ENCODE peak calls at places on chromosomes 16 and 17, in ten cellular contexts. One of them, this sample, is unnamed.

GRCh38 chr16:54194008-54194731 is 92.4 kb downstream of the IRX3 start:
- DNase-seq in foreskin fibroblast: peak
- DNase-seq in transverse colon: peak
- DNase-seq in A549: no peak
- DNase-seq in PC-9: peak
- DNase-seq in tibial nerve: peak
- DNase-seq in epithelial cell of esophagus: peak
- DNase-seq in ovary: peak
- DNase-seq in lower leg skin: peak
- DNase-seq in GM12865: no peak
- DNase-seq in this sample: peak

GRCh38 chr16:80404847-80405246 is 135.9 kb upstream of the DYNLRB2 start:
- DNase-seq in transverse colon: no peak
- DNase-seq in ovary: no peak
- DNase-seq in PC-9: no peak
- DNase-seq in lower leg skin: no peak
- DNase-seq in GM12865: no peak
- DNase-seq in foreskin fibroblast: no peak
- DNase-seq in epithelial cell of esophagus: no peak
- DNase-seq in tibial nerve: no peak
- DNase-seq in A549: no peak
- DNase-seq in this sample: no peak

GRCh38 chr16:14436410-14436955 is 193.6 kb downstream of the PARN start:
- DNase-seq in transverse colon: no peak
- DNase-seq in epithelial cell of esophagus: no peak
- DNase-seq in tibial nerve: no peak
- DNase-seq in GM12865: no peak
- DNase-seq in lower leg skin: no peak
- DNase-seq in PC-9: no peak
- DNase-seq in ovary: no peak
- DNase-seq in A549: no peak
- DNase-seq in foreskin fibroblast: no peak
- DNase-seq in this sample: no peak

GRCh38 chr17:40139566-40140058 is 725 bp upstream of the CASC3 start:
- DNase-seq in tibial nerve: no peak
- DNase-seq in epithelial cell of esophagus: no peak
- DNase-seq in lower leg skin: no peak
- DNase-seq in A549: no peak
- DNase-seq in foreskin fibroblast: no peak
- DNase-seq in GM12865: no peak
- DNase-seq in ovary: peak
- DNase-seq in PC-9: no peak
- DNase-seq in transverse colon: peak
- DNase-seq in this sample: no peak

GRCh38 chr17:59607817-59608403 is 11.8 kb upstream of the CLTC start:
- DNase-seq in transverse colon: no peak
- DNase-seq in lower leg skin: no peak
- DNase-seq in ovary: no peak
- DNase-seq in foreskin fibroblast: no peak
- DNase-seq in GM12865: peak
- DNase-seq in tibial nerve: no peak
- DNase-seq in epithelial cell of esophagus: peak
- DNase-seq in A549: no peak
- DNase-seq in PC-9: no peak
- DNase-seq in this sample: peak

GRCh38 chr16:81817789-81818304 is 38.8 kb downstream of the PLCG2 start:
- DNase-seq in A549: no peak
- DNase-seq in tibial nerve: no peak
- DNase-seq in GM12865: peak
- DNase-seq in foreskin fibroblast: no peak
- DNase-seq in transverse colon: peak
- DNase-seq in ovary: no peak
- DNase-seq in epithelial cell of esophagus: no peak
- DNase-seq in lower leg skin: no peak
- DNase-seq in PC-9: no peak
- DNase-seq in this sample: peak

GRCh38 chr17:64028874-64029464 is 8.5 kb upstream of the ICAM2 start:
- DNase-seq in transverse colon: peak
- DNase-seq in epithelial cell of esophagus: peak
- DNase-seq in ovary: no peak
- DNase-seq in GM12865: peak
- DNase-seq in PC-9: peak
- DNase-seq in tibial nerve: peak
- DNase-seq in A549: peak
- DNase-seq in lower leg skin: peak
- DNase-seq in foreskin fibroblast: peak
- DNase-seq in this sample: peak

GRCh38 chr17:74712756-74713155 is at the start of gene CD300LF:
- DNase-seq in A549: no peak
- DNase-seq in ovary: no peak
- DNase-seq in GM12865: no peak
- DNase-seq in transverse colon: peak
- DNase-seq in PC-9: no peak
- DNase-seq in lower leg skin: no peak
- DNase-seq in tibial nerve: peak
- DNase-seq in foreskin fibroblast: no peak
- DNase-seq in epithelial cell of esophagus: no peak
- DNase-seq in this sample: peak

GRCh38 chr17:78044280-78044835 is 84.2 kb downstream of the TMC6 start:
- DNase-seq in GM12865: no peak
- DNase-seq in PC-9: no peak
- DNase-seq in epithelial cell of esophagus: peak
- DNase-seq in transverse colon: no peak
- DNase-seq in ovary: no peak
- DNase-seq in lower leg skin: no peak
- DNase-seq in A549: no peak
- DNase-seq in tibial nerve: no peak
- DNase-seq in foreskin fibroblast: peak
- DNase-seq in this sample: no peak

GRCh38 chr17:55161935-55162555 is 102.7 kb upstream of the HLF start:
- DNase-seq in A549: peak
- DNase-seq in transverse colon: no peak
- DNase-seq in lower leg skin: no peak
- DNase-seq in epithelial cell of esophagus: peak
- DNase-seq in foreskin fibroblast: peak
- DNase-seq in PC-9: no peak
- DNase-seq in ovary: no peak
- DNase-seq in tibial nerve: no peak
- DNase-seq in GM12865: no peak
- DNase-seq in this sample: no peak

GRCh38 chr16:75029854-75030253 is 31.0 kb downstream of the ZNRF1 start:
- DNase-seq in lower leg skin: no peak
- DNase-seq in tibial nerve: no peak
- DNase-seq in transverse colon: no peak
- DNase-seq in epithelial cell of esophagus: no peak
- DNase-seq in ovary: no peak
- DNase-seq in foreskin fibroblast: peak
- DNase-seq in PC-9: peak
- DNase-seq in GM12865: no peak
- DNase-seq in A549: no peak
- DNase-seq in this sample: no peak

GRCh38 chr16:87361916-87362619 is 21.5 kb downstream of the FBXO31 start:
- DNase-seq in PC-9: no peak
- DNase-seq in epithelial cell of esophagus: no peak
- DNase-seq in A549: no peak
- DNase-seq in tibial nerve: no peak
- DNase-seq in GM12865: no peak
- DNase-seq in transverse colon: no peak
- DNase-seq in ovary: no peak
- DNase-seq in foreskin fibroblast: no peak
- DNase-seq in lower leg skin: no peak
- DNase-seq in this sample: no peak

GRCh38 chr16:83458612-83459011 is 349.2 kb upstream of the HSBP1 start:
- DNase-seq in transverse colon: no peak
- DNase-seq in A549: no peak
- DNase-seq in PC-9: no peak
- DNase-seq in epithelial cell of esophagus: peak
- DNase-seq in GM12865: peak
- DNase-seq in lower leg skin: no peak
- DNase-seq in ovary: no peak
- DNase-seq in foreskin fibroblast: peak
- DNase-seq in tibial nerve: no peak
- DNase-seq in this sample: peak

GRCh38 chr16:4617880-4618279 is 3.2 kb upstream of the UBALD1 start:
- DNase-seq in PC-9: no peak
- DNase-seq in ovary: no peak
- DNase-seq in tibial nerve: no peak
- DNase-seq in GM12865: no peak
- DNase-seq in lower leg skin: no peak
- DNase-seq in transverse colon: no peak
- DNase-seq in foreskin fibroblast: no peak
- DNase-seq in A549: no peak
- DNase-seq in epithelial cell of esophagus: no peak
- DNase-seq in this sample: no peak

GRCh38 chr17:81527591-81528383 is at the start of gene FSCN2:
- DNase-seq in epithelial cell of esophagus: no peak
- DNase-seq in A549: no peak
- DNase-seq in tibial nerve: no peak
- DNase-seq in ovary: no peak
- DNase-seq in GM12865: no peak
- DNase-seq in PC-9: peak
- DNase-seq in lower leg skin: no peak
- DNase-seq in transverse colon: no peak
- DNase-seq in foreskin fibroblast: no peak
- DNase-seq in this sample: no peak

GRCh38 chr17:19569785-19570496 is 36.3 kb downstream of the SLC47A1 start:
- DNase-seq in transverse colon: peak
- DNase-seq in foreskin fibroblast: no peak
- DNase-seq in ovary: no peak
- DNase-seq in lower leg skin: no peak
- DNase-seq in tibial nerve: no peak
- DNase-seq in A549: no peak
- DNase-seq in epithelial cell of esophagus: peak
- DNase-seq in GM12865: no peak
- DNase-seq in PC-9: no peak
- DNase-seq in this sample: peak

GRCh38 chr17:7016886-7017826 is 4.7 kb downstream of the RNASEK start:
- DNase-seq in foreskin fibroblast: no peak
- DNase-seq in A549: no peak
- DNase-seq in lower leg skin: no peak
- DNase-seq in transverse colon: no peak
- DNase-seq in GM12865: no peak
- DNase-seq in ovary: no peak
- DNase-seq in epithelial cell of esophagus: no peak
- DNase-seq in PC-9: no peak
- DNase-seq in tibial nerve: no peak
- DNase-seq in this sample: no peak

GRCh38 chr17:7016406-7016805 is 4.0 kb downstream of the RNASEK start:
- DNase-seq in tibial nerve: no peak
- DNase-seq in foreskin fibroblast: no peak
- DNase-seq in ovary: no peak
- DNase-seq in lower leg skin: no peak
- DNase-seq in epithelial cell of esophagus: no peak
- DNase-seq in PC-9: no peak
- DNase-seq in A549: no peak
- DNase-seq in GM12865: no peak
- DNase-seq in transverse colon: no peak
- DNase-seq in this sample: no peak

GRCh38 chr17:7018331-7018964 is 4.4 kb upstream of the BCL6B start:
- DNase-seq in lower leg skin: peak
- DNase-seq in tibial nerve: peak
- DNase-seq in A549: no peak
- DNase-seq in epithelial cell of esophagus: no peak
- DNase-seq in transverse colon: peak
- DNase-seq in foreskin fibroblast: no peak
- DNase-seq in GM12865: no peak
- DNase-seq in ovary: peak
- DNase-seq in PC-9: no peak
- DNase-seq in this sample: no peak

GRCh38 chr17:7019406-7019805 is 3.4 kb upstream of the BCL6B start:
- DNase-seq in PC-9: no peak
- DNase-seq in tibial nerve: no peak
- DNase-seq in GM12865: no peak
- DNase-seq in epithelial cell of esophagus: no peak
- DNase-seq in ovary: peak
- DNase-seq in A549: no peak
- DNase-seq in foreskin fibroblast: no peak
- DNase-seq in transverse colon: no peak
- DNase-seq in lower leg skin: no peak
- DNase-seq in this sample: no peak

GRCh38 chr17:7017827-7018200 is 5.0 kb upstream of the BCL6B start:
- DNase-seq in tibial nerve: no peak
- DNase-seq in A549: no peak
- DNase-seq in PC-9: no peak
- DNase-seq in epithelial cell of esophagus: no peak
- DNase-seq in ovary: peak
- DNase-seq in GM12865: no peak
- DNase-seq in transverse colon: no peak
- DNase-seq in foreskin fibroblast: no peak
- DNase-seq in lower leg skin: peak
- DNase-seq in this sample: peak
- TF ChIP-seq CTCF in tibial nerve: no peak
- TF ChIP-seq CTCF in A549: no peak
- TF ChIP-seq CTCF in PC-9: no peak
- TF ChIP-seq CTCF in epithelial cell of esophagus: no peak
- TF ChIP-seq CTCF in ovary: no peak
- TF ChIP-seq CTCF in GM12865: no peak
- TF ChIP-seq CTCF in transverse colon: no peak
- TF ChIP-seq CTCF in foreskin fibroblast: no peak
- TF ChIP-seq CTCF in lower leg skin: no peak
- TF ChIP-seq CTCF in this sample: no peak

GRCh38 chr17:36942031-36942599 is 4.8 kb downstream of the LHX1 start:
- DNase-seq in transverse colon: no peak
- DNase-seq in lower leg skin: peak
- DNase-seq in foreskin fibroblast: no peak
- DNase-seq in ovary: no peak
- DNase-seq in GM12865: no peak
- DNase-seq in PC-9: no peak
- DNase-seq in epithelial cell of esophagus: no peak
- DNase-seq in A549: no peak
- DNase-seq in tibial nerve: no peak
- DNase-seq in this sample: no peak
- H3K4me3 ChIP-seq in transverse colon: no peak
- H3K4me3 ChIP-seq in lower leg skin: no peak
- H3K4me3 ChIP-seq in foreskin fibroblast: no peak
- H3K4me3 ChIP-seq in ovary: no peak
- H3K4me3 ChIP-seq in GM12865: peak
- H3K4me3 ChIP-seq in PC-9: no peak
- H3K4me3 ChIP-seq in epithelial cell of esophagus: no peak
- H3K4me3 ChIP-seq in A549: no peak
- H3K4me3 ChIP-seq in tibial nerve: no peak
- H3K4me3 ChIP-seq in this sample: no peak

GRCh38 chr17:53996131-53996530 is 173.4 kb downstream of the KIF2B start:
- DNase-seq in tibial nerve: no peak
- DNase-seq in foreskin fibroblast: no peak
- DNase-seq in A549: no peak
- DNase-seq in ovary: no peak
- DNase-seq in GM12865: no peak
- DNase-seq in transverse colon: no peak
- DNase-seq in lower leg skin: no peak
- DNase-seq in PC-9: no peak
- DNase-seq in epithelial cell of esophagus: no peak
- DNase-seq in this sample: no peak

GRCh38 chr17:53996896-53997295 is 174.2 kb downstream of the KIF2B start:
- DNase-seq in lower leg skin: no peak
- DNase-seq in ovary: no peak
- DNase-seq in foreskin fibroblast: no peak
- DNase-seq in epithelial cell of esophagus: no peak
- DNase-seq in transverse colon: no peak
- DNase-seq in A549: no peak
- DNase-seq in PC-9: no peak
- DNase-seq in tibial nerve: no peak
- DNase-seq in GM12865: no peak
- DNase-seq in this sample: no peak
- TF ChIP-seq CTCF in lower leg skin: no peak
- TF ChIP-seq CTCF in ovary: no peak
- TF ChIP-seq CTCF in foreskin fibroblast: no peak
- TF ChIP-seq CTCF in epithelial cell of esophagus: no peak
- TF ChIP-seq CTCF in transverse colon: no peak
- TF ChIP-seq CTCF in A549: no peak
- TF ChIP-seq CTCF in PC-9: no peak
- TF ChIP-seq CTCF in tibial nerve: no peak
- TF ChIP-seq CTCF in GM12865: no peak
- TF ChIP-seq CTCF in this sample: no peak

GRCh38 chr16:85234310-85235235 is 122.3 kb upstream of the CIBAR2 start:
- DNase-seq in tibial nerve: peak
- DNase-seq in foreskin fibroblast: peak
- DNase-seq in ovary: peak
- DNase-seq in transverse colon: peak
- DNase-seq in PC-9: peak
- DNase-seq in lower leg skin: no peak
- DNase-seq in epithelial cell of esophagus: no peak
- DNase-seq in A549: peak
- DNase-seq in GM12865: no peak
- DNase-seq in this sample: no peak
- H3K4me3 ChIP-seq in tibial nerve: peak
- H3K4me3 ChIP-seq in foreskin fibroblast: peak
- H3K4me3 ChIP-seq in ovary: peak
- H3K4me3 ChIP-seq in transverse colon: no peak
- H3K4me3 ChIP-seq in PC-9: no peak
- H3K4me3 ChIP-seq in lower leg skin: no peak
- H3K4me3 ChIP-seq in epithelial cell of esophagus: no peak
- H3K4me3 ChIP-seq in A549: peak
- H3K4me3 ChIP-seq in GM12865: no peak
- H3K4me3 ChIP-seq in this sample: no peak